ENCODE peak calls at places on chromosomes 12 and 14, in five cellular contexts. U is uterus, S is esophagus squamous epithelium, G is Peyer's patch, H is gastrocnemius medialis. I is an unnamed sample.

GRCh38 chr12:64793610-64794009 is 30.8 kb upstream of the TBC1D30 start:
- DNase-seq in U (no peak), G (no peak), S (no peak), H (no peak), I (no peak)

GRCh38 chr12:42372154-42372791 is 46.3 kb downstream of the PPHLN1 start:
- DNase-seq in U (no peak), H (no peak), S (no peak), G (no peak), I (no peak)

GRCh38 chr12:38138225-38139221 is 178.1 kb upstream of the ALG10B start:
- DNase-seq in S (no peak), U (peak; percentile 59), H (peak; percentile 20), G (peak; percentile 51), I (peak; percentile 48)

GRCh38 chr12:74985986-74986319 is 223.7 kb downstream of the KCNC2 start:
- DNase-seq in S (no peak), G (peak; percentile 34), U (no peak), H (no peak), I (peak; percentile 57)

GRCh38 chr12:57781241-57781640 is 1.3 kb upstream of the TSFM start:
- DNase-seq in G (no peak), H (no peak), U (no peak), S (no peak), I (no peak)

GRCh38 chr12:77723308-77723707 is 107.4 kb upstream of the NAV3 start:
- DNase-seq in G (no peak), S (no peak), H (no peak), U (no peak), I (no peak)

GRCh38 chr14:101595887-101596721 is 34.8 kb downstream of the DIO3 start:
- DNase-seq in U (no peak), G (no peak), S (no peak), H (no peak), I (peak; percentile 31)

GRCh38 chr12:83763425-83763824 is 1076.7 kb downstream of the TMTC2 start:
- DNase-seq in S (no peak), H (no peak), G (no peak), U (no peak), I (no peak)

GRCh38 chr12:107436836-107437235 is 248.8 kb upstream of the PWP1 start:
- DNase-seq in G (no peak), H (no peak), S (no peak), U (no peak), I (no peak)

GRCh38 chr12:77796775-77797174 is 33.9 kb upstream of the NAV3 start:
- DNase-seq in H (no peak), U (no peak), G (no peak), S (no peak), I (no peak)

GRCh38 chr14:83607682-83608081 is 1922.3 kb upstream of the FLRT2 start:
- DNase-seq in S (no peak), H (no peak), U (no peak), G (no peak), I (peak; percentile 36)

GRCh38 chr14:68137704-68138619 is 318.4 kb downstream of the RAD51B start:
- DNase-seq in H (peak; percentile 24), U (peak; percentile 35), G (no peak), S (no peak), I (no peak)

GRCh38 chr12:103908877-103909276 is 21.3 kb upstream of the HSP90B1 start:
- DNase-seq in U (no peak), H (no peak), G (no peak), S (no peak), I (no peak)

GRCh38 chr14:79645753-79646362 is 565.4 kb downstream of the DIO2 start:
- DNase-seq in H (no peak), S (no peak), G (no peak), U (no peak), I (no peak)

GRCh38 chr14:105838591-105839424 is 312.4 kb downstream of the TMEM121 start:
- DNase-seq in U (no peak), H (no peak), G (peak; percentile 35), S (no peak), I (no peak)

GRCh38 chr12:120060196-120060595 is 56.4 kb downstream of the RAB35 start:
- DNase-seq in H (no peak), U (no peak), G (no peak), S (no peak), I (no peak)

GRCh38 chr12:93908846-93909592 is 231.8 kb downstream of the CRADD start:
- DNase-seq in G (peak; percentile 57), S (no peak), U (no peak), H (no peak), I (no peak)

GRCh38 chr12:66087365-66087943 is 43.1 kb downstream of the LLPH start:
- DNase-seq in G (no peak), H (peak; percentile 13), U (peak; percentile 56), S (no peak), I (peak; percentile 46)

GRCh38 chr12:27361372-27361771 is 28.7 kb downstream of the BMAL2 start:
- DNase-seq in G (no peak), S (no peak), H (no peak), U (no peak), I (no peak)

GRCh38 chr12:113214938-113215400 is 6.3 kb upstream of the TPCN1 start:
- DNase-seq in H (peak; percentile 67), G (no peak), S (no peak), U (peak; percentile 59), I (no peak)

GRCh38 chr12:47744005-47744651 is 14.6 kb downstream of the RAPGEF3 start:
- DNase-seq in U (no peak), S (no peak), G (peak; percentile 78), H (no peak), I (peak; percentile 76)

GRCh38 chr14:94473666-94474410 is 2.2 kb downstream of the SERPINA9 start:
- DNase-seq in G (no peak), H (no peak), U (no peak), S (no peak), I (peak; percentile 39)

GRCh38 chr12:12357697-12358476 is 1.0 kb downstream of the BORCS5 start:
- DNase-seq in U (no peak), S (no peak), G (no peak), H (no peak), I (no peak)

GRCh38 chr12:87930033-87930432 is 99.2 kb downstream of the C12orf50 start:
- DNase-seq in U (no peak), S (no peak), G (no peak), H (no peak), I (no peak)

GRCh38 chr14:87745507-87746118 is 247.4 kb downstream of the GALC start:
- DNase-seq in U (no peak), S (no peak), G (no peak), H (no peak), I (no peak)

GRCh38 chr12:1646908-1647669 is 18.1 kb downstream of the WNT5B start:
- DNase-seq in G (no peak), S (no peak), H (no peak), U (no peak), I (no peak)
- TF ChIP-seq POLR2A in G (no peak), S (no peak), H (no peak), U (no peak), I (no peak)

DNA sequence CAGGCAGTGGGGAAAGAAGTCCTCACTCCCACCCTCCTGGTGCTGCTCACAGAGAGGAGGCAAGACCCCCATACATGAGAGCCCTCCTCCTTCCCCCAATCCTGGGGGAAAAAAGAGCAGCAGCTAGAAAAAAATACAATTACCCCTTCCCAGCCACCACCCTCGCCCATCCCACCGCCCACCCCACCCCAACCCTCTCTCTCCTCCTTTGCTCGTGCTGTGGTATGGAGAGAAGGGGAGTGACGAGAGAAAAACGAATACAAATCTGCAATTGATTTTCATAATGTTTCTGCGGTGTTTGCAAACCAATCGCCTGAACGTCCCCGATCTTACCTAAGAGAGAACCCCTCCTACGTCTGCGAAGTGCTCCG is 219 bp upstream of the HOXC11 start:
- DNase-seq in H (no peak), G (peak; percentile 23), S (no peak), U (no peak), I (no peak)
- H3K27me3 ChIP-seq in H (peaks cover 88% of the 10 kb centered on the region), G (no peaks in the 10 kb centered on the region), S (peaks cover 31% of the 10 kb centered on the region), U (peaks cover 88% of the 10 kb centered on the region), I (peaks cover 45% of the 10 kb centered on the region)

GRCh38 chr12:9869307-9870161 is at the start of gene CLEC2B:
- DNase-seq in U (no peak), S (no peak), H (no peak), G (no peak), I (no peak)
- TF ChIP-seq POLR2A in U (peak; percentile 62), S (no peak), H (peak; percentile 58), G (peak; percentile 53), I (peak; percentile 64)

GRCh38 chr12:110647669-110648068 is 33.7 kb downstream of the TCTN1 start:
- DNase-seq in G (no peak), S (no peak), H (no peak), U (no peak), I (no peak)

GRCh38 chr12:110649341-110649847 is 35.5 kb downstream of the TCTN1 start:
- DNase-seq in G (no peak), H (no peak), U (no peak), S (no peak), I (no peak)
- H3K27me3 ChIP-seq in G (no peaks in the 10 kb centered on the region), H (no peaks in the 10 kb centered on the region), U (no peaks in the 10 kb centered on the region), S (no peaks in the 10 kb centered on the region), I (no peaks in the 10 kb centered on the region)

GRCh38 chr12:109228664-109229063 is 80.4 kb downstream of the FOXN4 start:
- DNase-seq in S (no peak), G (no peak), H (peak; percentile 80), U (no peak), I (no peak)

GRCh38 chr12:109232731-109233130 is 76.4 kb downstream of the FOXN4 start:
- DNase-seq in G (no peak), U (no peak), H (no peak), S (no peak), I (no peak)

GRCh38 chr12:109234012-109234411 is 75.1 kb downstream of the FOXN4 start:
- DNase-seq in H (no peak), U (no peak), G (no peak), S (no peak), I (no peak)

DNA sequence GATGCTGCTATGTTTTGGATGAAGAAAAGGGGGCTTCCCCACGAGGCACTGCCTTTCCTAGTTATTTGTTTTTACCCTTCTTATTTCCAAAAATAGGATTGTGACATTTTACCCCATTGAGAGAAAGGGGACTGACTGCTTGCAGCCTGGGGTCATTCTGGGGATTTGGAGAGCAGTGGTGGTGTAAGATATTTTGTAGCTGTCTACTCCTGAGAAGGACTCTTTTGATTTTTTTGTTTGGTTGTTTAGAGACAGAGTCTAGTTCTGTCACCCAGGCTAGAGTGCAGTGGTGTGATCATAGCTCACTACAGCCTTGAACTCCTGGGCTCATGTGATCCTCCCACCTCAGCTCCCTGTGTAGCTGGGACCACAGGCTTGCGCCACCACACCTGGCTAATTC is 78.9 kb downstream of the FOXN4 start:
- DNase-seq in H (no peak), S (no peak), U (no peak), G (no peak), I (no peak)
- TF ChIP-seq POLR2A in H (no peak), S (no peak), U (no peak), G (no peak), I (no peak)

GRCh38 chr12:114396869-114397719 is 8.8 kb downstream of the TBX5 start:
- DNase-seq in S (no peak), G (no peak), U (no peak), H (no peak), I (no peak)
- H3K27me3 ChIP-seq in S (no peaks in the 10 kb centered on the region), G (no peaks in the 10 kb centered on the region), U (peaks cover 74% of the 10 kb centered on the region), H (peaks cover 82% of the 10 kb centered on the region), I (peaks cover 3% of the 10 kb centered on the region)